ENCODE peak calls at places on chromosome 3, in six cellular contexts. One of them, this sample, is unnamed.

GRCh38 chr3:197749315-197749600 is 425 bp upstream of the FYTTD1 start:
- DNase-seq in testis: peak; percentile 71
- DNase-seq in mesothelial cell of epicardium: no peak
- DNase-seq in neural progenitor cell: peak; percentile 79
- DNase-seq in foreskin fibroblast: peak; percentile 75
- DNase-seq in endothelial cell of umbilical vein: no peak
- DNase-seq in this sample: no peak

GRCh38 chr3:40477671-40478070 is 749 bp downstream of the ZNF619 start:
- DNase-seq in foreskin fibroblast: peak; percentile 23
- DNase-seq in mesothelial cell of epicardium: no peak
- DNase-seq in endothelial cell of umbilical vein: no peak
- DNase-seq in testis: no peak
- DNase-seq in neural progenitor cell: no peak
- DNase-seq in this sample: no peak

GRCh38 chr3:130820976-130821375 is 72.9 kb upstream of the ATP2C1 start:
- DNase-seq in foreskin fibroblast: peak; percentile 78
- DNase-seq in testis: no peak
- DNase-seq in endothelial cell of umbilical vein: peak; percentile 3
- DNase-seq in neural progenitor cell: no peak
- DNase-seq in mesothelial cell of epicardium: no peak
- DNase-seq in this sample: no peak

GRCh38 chr3:55662683-55663082 is 175.6 kb upstream of the WNT5A start:
- DNase-seq in neural progenitor cell: no peak
- DNase-seq in foreskin fibroblast: peak; percentile 46
- DNase-seq in endothelial cell of umbilical vein: no peak
- DNase-seq in testis: no peak
- DNase-seq in mesothelial cell of epicardium: no peak
- DNase-seq in this sample: no peak

GRCh38 chr3:50324351-50325144 is 2.0 kb upstream of the HYAL2 start:
- DNase-seq in testis: peak; percentile 78
- DNase-seq in neural progenitor cell: peak; percentile 92
- DNase-seq in foreskin fibroblast: peak; percentile 87
- DNase-seq in mesothelial cell of epicardium: peak; percentile 76
- DNase-seq in endothelial cell of umbilical vein: peak; percentile 76
- DNase-seq in this sample: peak; percentile 65

GRCh38 chr3:88000853-88001252 is 58.0 kb downstream of the CGGBP1 start:
- DNase-seq in testis: peak; percentile 48
- DNase-seq in endothelial cell of umbilical vein: peak; percentile 20
- DNase-seq in neural progenitor cell: peak; percentile 66
- DNase-seq in foreskin fibroblast: peak; percentile 26
- DNase-seq in mesothelial cell of epicardium: no peak
- DNase-seq in this sample: no peak

GRCh38 chr3:8727793-8728517 is 5.6 kb upstream of the CAV3 start:
- DNase-seq in neural progenitor cell: no peak
- DNase-seq in foreskin fibroblast: no peak
- DNase-seq in mesothelial cell of epicardium: no peak
- DNase-seq in endothelial cell of umbilical vein: no peak
- DNase-seq in testis: no peak
- DNase-seq in this sample: no peak

GRCh38 chr3:151866711-151867410 is 6.6 kb upstream of the SUCNR1 start:
- DNase-seq in foreskin fibroblast: peak; percentile 11
- DNase-seq in testis: no peak
- DNase-seq in mesothelial cell of epicardium: no peak
- DNase-seq in endothelial cell of umbilical vein: peak; percentile 39
- DNase-seq in neural progenitor cell: no peak
- DNase-seq in this sample: no peak

GRCh38 chr3:65473746-65474145 is 565.0 kb downstream of the MAGI1 start:
- DNase-seq in mesothelial cell of epicardium: no peak
- DNase-seq in endothelial cell of umbilical vein: no peak
- DNase-seq in foreskin fibroblast: peak; percentile 54
- DNase-seq in neural progenitor cell: no peak
- DNase-seq in testis: no peak
- DNase-seq in this sample: no peak

GRCh38 chr3:81770710-81771109 is 9.3 kb upstream of the GBE1 start:
- DNase-seq in mesothelial cell of epicardium: no peak
- DNase-seq in neural progenitor cell: no peak
- DNase-seq in foreskin fibroblast: no peak
- DNase-seq in endothelial cell of umbilical vein: no peak
- DNase-seq in testis: no peak
- DNase-seq in this sample: no peak

GRCh38 chr3:50971487-50971924 is 296.8 kb downstream of the DOCK3 start:
- DNase-seq in mesothelial cell of epicardium: no peak
- DNase-seq in foreskin fibroblast: peak; percentile 49
- DNase-seq in neural progenitor cell: peak; percentile 77
- DNase-seq in testis: peak; percentile 54
- DNase-seq in endothelial cell of umbilical vein: peak; percentile 45
- DNase-seq in this sample: peak; percentile 27

GRCh38 chr3:159859836-159860235 is 128.8 kb upstream of the IL12A start:
- DNase-seq in neural progenitor cell: no peak
- DNase-seq in testis: no peak
- DNase-seq in mesothelial cell of epicardium: no peak
- DNase-seq in foreskin fibroblast: no peak
- DNase-seq in endothelial cell of umbilical vein: no peak
- DNase-seq in this sample: no peak

GRCh38 chr3:140403559-140403958 is 274.3 kb upstream of the TRIM42 start:
- DNase-seq in neural progenitor cell: no peak
- DNase-seq in foreskin fibroblast: no peak
- DNase-seq in endothelial cell of umbilical vein: no peak
- DNase-seq in mesothelial cell of epicardium: no peak
- DNase-seq in testis: no peak
- DNase-seq in this sample: no peak

GRCh38 chr3:111723293-111723963 is 128.3 kb upstream of the ZBED2 start:
- DNase-seq in neural progenitor cell: no peak
- DNase-seq in mesothelial cell of epicardium: no peak
- DNase-seq in testis: no peak
- DNase-seq in endothelial cell of umbilical vein: peak; percentile 56
- DNase-seq in foreskin fibroblast: peak; percentile 88
- DNase-seq in this sample: no peak

GRCh38 chr3:155981669-155982068 is 111.2 kb downstream of the GMPS start:
- DNase-seq in testis: no peak
- DNase-seq in neural progenitor cell: no peak
- DNase-seq in mesothelial cell of epicardium: no peak
- DNase-seq in foreskin fibroblast: no peak
- DNase-seq in endothelial cell of umbilical vein: no peak
- DNase-seq in this sample: no peak

GRCh38 chr3:155989536-155989935 is 119.1 kb downstream of the GMPS start:
- DNase-seq in mesothelial cell of epicardium: no peak
- DNase-seq in endothelial cell of umbilical vein: no peak
- DNase-seq in neural progenitor cell: no peak
- DNase-seq in foreskin fibroblast: no peak
- DNase-seq in testis: no peak
- DNase-seq in this sample: no peak

GRCh38 chr3:155979746-155980145 is 109.3 kb downstream of the GMPS start:
- DNase-seq in testis: no peak
- DNase-seq in endothelial cell of umbilical vein: no peak
- DNase-seq in mesothelial cell of epicardium: no peak
- DNase-seq in neural progenitor cell: no peak
- DNase-seq in foreskin fibroblast: peak; percentile 19
- DNase-seq in this sample: no peak

GRCh38 chr3:155984791-155985417 is 114.5 kb downstream of the GMPS start:
- DNase-seq in foreskin fibroblast: no peak
- DNase-seq in testis: no peak
- DNase-seq in neural progenitor cell: no peak
- DNase-seq in endothelial cell of umbilical vein: no peak
- DNase-seq in mesothelial cell of epicardium: no peak
- DNase-seq in this sample: no peak

GRCh38 chr3:155983834-155984474 is 113.5 kb downstream of the GMPS start:
- DNase-seq in endothelial cell of umbilical vein: no peak
- DNase-seq in foreskin fibroblast: no peak
- DNase-seq in neural progenitor cell: no peak
- DNase-seq in testis: no peak
- DNase-seq in mesothelial cell of epicardium: no peak
- DNase-seq in this sample: no peak
- TF ChIP-seq CTCF in endothelial cell of umbilical vein: no peak
- TF ChIP-seq CTCF in foreskin fibroblast: peak; percentile 4
- TF ChIP-seq CTCF in neural progenitor cell: no peak
- TF ChIP-seq CTCF in testis: no peak
- TF ChIP-seq CTCF in mesothelial cell of epicardium: no peak
- TF ChIP-seq CTCF in this sample: no peak

GRCh38 chr3:24494616-24495333 is at the start of gene THRB:
- DNase-seq in mesothelial cell of epicardium: peak; percentile 71
- DNase-seq in neural progenitor cell: peak; percentile 79
- DNase-seq in endothelial cell of umbilical vein: peak; percentile 48
- DNase-seq in foreskin fibroblast: peak; percentile 83
- DNase-seq in testis: peak; percentile 48
- DNase-seq in this sample: peak; percentile 63
- TF ChIP-seq CTCF in mesothelial cell of epicardium: peak; percentile 33
- TF ChIP-seq CTCF in neural progenitor cell: peak; percentile 49
- TF ChIP-seq CTCF in endothelial cell of umbilical vein: no peak
- TF ChIP-seq CTCF in foreskin fibroblast: peak; percentile 13
- TF ChIP-seq CTCF in testis: peak; percentile 30
- TF ChIP-seq CTCF in this sample: peak; percentile 55

DNA sequence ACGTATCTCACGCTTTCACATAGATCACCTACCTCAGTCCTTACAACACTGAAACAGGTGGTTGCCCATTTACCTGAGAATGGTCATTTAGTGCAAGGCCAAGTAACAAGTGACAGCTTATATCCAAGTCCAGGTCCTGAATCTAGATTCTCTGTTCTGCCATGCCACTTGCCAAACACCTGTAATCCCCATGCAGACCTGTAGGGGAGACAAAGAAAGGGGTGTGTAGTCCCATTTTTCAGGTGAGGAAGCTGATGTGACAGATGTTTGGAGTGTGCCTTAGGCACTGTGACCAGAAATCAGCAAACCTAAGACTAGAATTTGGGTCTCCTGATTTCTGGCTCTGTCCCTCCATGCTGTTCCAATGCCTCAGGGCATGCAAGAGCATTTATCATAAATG is 12.7 kb downstream of the ZNF35 start:
- DNase-seq in endothelial cell of umbilical vein: no peak
- DNase-seq in mesothelial cell of epicardium: no peak
- DNase-seq in neural progenitor cell: no peak
- DNase-seq in foreskin fibroblast: no peak
- DNase-seq in testis: no peak
- DNase-seq in this sample: no peak
- TF ChIP-seq CTCF in endothelial cell of umbilical vein: no peak
- TF ChIP-seq CTCF in mesothelial cell of epicardium: no peak
- TF ChIP-seq CTCF in neural progenitor cell: peak; percentile 35
- TF ChIP-seq CTCF in foreskin fibroblast: peak; percentile 10
- TF ChIP-seq CTCF in testis: no peak
- TF ChIP-seq CTCF in this sample: peak; percentile 19

GRCh38 chr3:64244011-64244942 is 19.0 kb upstream of the PRICKLE2 start:
- DNase-seq in endothelial cell of umbilical vein: peak; percentile 41
- DNase-seq in neural progenitor cell: no peak
- DNase-seq in testis: no peak
- DNase-seq in mesothelial cell of epicardium: no peak
- DNase-seq in foreskin fibroblast: peak; percentile 54
- DNase-seq in this sample: no peak
- TF ChIP-seq CTCF in endothelial cell of umbilical vein: peak; percentile 51
- TF ChIP-seq CTCF in neural progenitor cell: peak; percentile 53
- TF ChIP-seq CTCF in testis: peak; percentile 26
- TF ChIP-seq CTCF in mesothelial cell of epicardium: peak; percentile 46
- TF ChIP-seq CTCF in foreskin fibroblast: peak; percentile 38
- TF ChIP-seq CTCF in this sample: peak; percentile 41

This sample was measured in progenitor cell of endocrine pancreas.